ENCODE peak calls at places on chromosomes 12 and 14, in eight cellular contexts. One of them, this sample, is unnamed.

GRCh38 chr14:93536945-93537344 is 106.2 kb downstream of the UNC79 start:
- DNase-seq in fibroblast of the aortic adventitia: peak
- DNase-seq in foreskin fibroblast: no peak
- DNase-seq in kidney: no peak
- DNase-seq in PC-3: peak
- DNase-seq in stomach: no peak
- DNase-seq in brain microvascular endothelial cell: no peak
- DNase-seq in A549: no peak
- DNase-seq in this sample: peak

GRCh38 chr14:73323889-73324535 is 86.7 kb downstream of the PAPLN start:
- DNase-seq in fibroblast of the aortic adventitia: no peak
- DNase-seq in foreskin fibroblast: no peak
- DNase-seq in kidney: no peak
- DNase-seq in PC-3: no peak
- DNase-seq in stomach: no peak
- DNase-seq in brain microvascular endothelial cell: no peak
- DNase-seq in A549: no peak
- DNase-seq in this sample: no peak

GRCh38 chr12:6062427-6063378 is 61.8 kb downstream of the VWF start:
- DNase-seq in fibroblast of the aortic adventitia: peak
- DNase-seq in foreskin fibroblast: peak
- DNase-seq in kidney: no peak
- DNase-seq in PC-3: peak
- DNase-seq in stomach: peak
- DNase-seq in brain microvascular endothelial cell: no peak
- DNase-seq in A549: peak
- DNase-seq in this sample: peak

GRCh38 chr14:103123128-103123633 is at the start of gene TNFAIP2:
- DNase-seq in fibroblast of the aortic adventitia: peak
- DNase-seq in foreskin fibroblast: no peak
- DNase-seq in kidney: peak
- DNase-seq in PC-3: no peak
- DNase-seq in stomach: no peak
- DNase-seq in brain microvascular endothelial cell: no peak
- DNase-seq in A549: no peak
- DNase-seq in this sample: no peak

GRCh38 chr14:51828017-51828797 is 32.2 kb upstream of the GNG2 start:
- DNase-seq in fibroblast of the aortic adventitia: no peak
- DNase-seq in foreskin fibroblast: peak
- DNase-seq in kidney: no peak
- DNase-seq in PC-3: peak
- DNase-seq in stomach: peak
- DNase-seq in brain microvascular endothelial cell: peak
- DNase-seq in A549: peak
- DNase-seq in this sample: peak

GRCh38 chr12:22230280-22230794 is 104.2 kb downstream of the ST8SIA1 start:
- DNase-seq in fibroblast of the aortic adventitia: peak
- DNase-seq in foreskin fibroblast: no peak
- DNase-seq in kidney: no peak
- DNase-seq in PC-3: peak
- DNase-seq in stomach: no peak
- DNase-seq in brain microvascular endothelial cell: peak
- DNase-seq in A549: peak
- DNase-seq in this sample: no peak

GRCh38 chr14:61662437-61663311 is 32.6 kb upstream of the HIF1A start:
- DNase-seq in fibroblast of the aortic adventitia: peak
- DNase-seq in foreskin fibroblast: peak
- DNase-seq in kidney: no peak
- DNase-seq in PC-3: peak
- DNase-seq in stomach: peak
- DNase-seq in brain microvascular endothelial cell: peak
- DNase-seq in A549: peak
- DNase-seq in this sample: peak

GRCh38 chr12:108649126-108649525 is 15.4 kb upstream of the SELPLG start:
- DNase-seq in fibroblast of the aortic adventitia: peak
- DNase-seq in foreskin fibroblast: no peak
- DNase-seq in kidney: no peak
- DNase-seq in PC-3: no peak
- DNase-seq in stomach: no peak
- DNase-seq in brain microvascular endothelial cell: peak
- DNase-seq in A549: no peak
- DNase-seq in this sample: no peak

GRCh38 chr12:111529424-111530368 is 69.4 kb downstream of the ATXN2 start:
- DNase-seq in fibroblast of the aortic adventitia: peak
- DNase-seq in foreskin fibroblast: peak
- DNase-seq in kidney: no peak
- DNase-seq in PC-3: peak
- DNase-seq in stomach: peak
- DNase-seq in brain microvascular endothelial cell: peak
- DNase-seq in A549: peak
- DNase-seq in this sample: peak

GRCh38 chr14:55425091-55425490 is 13.5 kb upstream of the ATG14 start:
- DNase-seq in fibroblast of the aortic adventitia: no peak
- DNase-seq in foreskin fibroblast: no peak
- DNase-seq in kidney: no peak
- DNase-seq in PC-3: no peak
- DNase-seq in stomach: no peak
- DNase-seq in brain microvascular endothelial cell: no peak
- DNase-seq in A549: no peak
- DNase-seq in this sample: no peak

GRCh38 chr14:34930591-34931069 is 52.2 kb upstream of the SRP54 start:
- DNase-seq in fibroblast of the aortic adventitia: no peak
- DNase-seq in foreskin fibroblast: no peak
- DNase-seq in kidney: no peak
- DNase-seq in PC-3: no peak
- DNase-seq in stomach: no peak
- DNase-seq in brain microvascular endothelial cell: no peak
- DNase-seq in A549: no peak
- DNase-seq in this sample: no peak

GRCh38 chr12:52044284-52044983 is 6.8 kb upstream of the NR4A1 start:
- DNase-seq in fibroblast of the aortic adventitia: peak
- DNase-seq in foreskin fibroblast: peak
- DNase-seq in kidney: peak
- DNase-seq in PC-3: no peak
- DNase-seq in stomach: peak
- DNase-seq in brain microvascular endothelial cell: no peak
- DNase-seq in A549: no peak
- DNase-seq in this sample: no peak
- H3K4me3 ChIP-seq in fibroblast of the aortic adventitia: no peak
- H3K4me3 ChIP-seq in foreskin fibroblast: no peak
- H3K4me3 ChIP-seq in kidney: peak
- H3K4me3 ChIP-seq in PC-3: no peak
- H3K4me3 ChIP-seq in stomach: no peak
- H3K4me3 ChIP-seq in brain microvascular endothelial cell: no peak
- H3K4me3 ChIP-seq in A549: no peak
- H3K4me3 ChIP-seq in this sample: no peak

GRCh38 chr12:90091809-90092208 is 383.2 kb upstream of the ATP2B1 start:
- DNase-seq in fibroblast of the aortic adventitia: no peak
- DNase-seq in foreskin fibroblast: no peak
- DNase-seq in kidney: no peak
- DNase-seq in PC-3: no peak
- DNase-seq in stomach: no peak
- DNase-seq in brain microvascular endothelial cell: no peak
- DNase-seq in A549: no peak
- DNase-seq in this sample: no peak

GRCh38 chr12:90084018-90084417 is 375.4 kb upstream of the ATP2B1 start:
- DNase-seq in fibroblast of the aortic adventitia: no peak
- DNase-seq in foreskin fibroblast: no peak
- DNase-seq in kidney: no peak
- DNase-seq in PC-3: peak
- DNase-seq in stomach: no peak
- DNase-seq in brain microvascular endothelial cell: no peak
- DNase-seq in A549: no peak
- DNase-seq in this sample: no peak

GRCh38 chr12:90085491-90086274 is 377.0 kb upstream of the ATP2B1 start:
- DNase-seq in fibroblast of the aortic adventitia: peak
- DNase-seq in foreskin fibroblast: peak
- DNase-seq in kidney: no peak
- DNase-seq in PC-3: peak
- DNase-seq in stomach: no peak
- DNase-seq in brain microvascular endothelial cell: no peak
- DNase-seq in A549: no peak
- DNase-seq in this sample: peak

GRCh38 chr12:90090929-90091651 is 382.5 kb upstream of the ATP2B1 start:
- DNase-seq in fibroblast of the aortic adventitia: peak
- DNase-seq in foreskin fibroblast: peak
- DNase-seq in kidney: no peak
- DNase-seq in PC-3: peak
- DNase-seq in stomach: peak
- DNase-seq in brain microvascular endothelial cell: peak
- DNase-seq in A549: peak
- DNase-seq in this sample: peak

DNA sequence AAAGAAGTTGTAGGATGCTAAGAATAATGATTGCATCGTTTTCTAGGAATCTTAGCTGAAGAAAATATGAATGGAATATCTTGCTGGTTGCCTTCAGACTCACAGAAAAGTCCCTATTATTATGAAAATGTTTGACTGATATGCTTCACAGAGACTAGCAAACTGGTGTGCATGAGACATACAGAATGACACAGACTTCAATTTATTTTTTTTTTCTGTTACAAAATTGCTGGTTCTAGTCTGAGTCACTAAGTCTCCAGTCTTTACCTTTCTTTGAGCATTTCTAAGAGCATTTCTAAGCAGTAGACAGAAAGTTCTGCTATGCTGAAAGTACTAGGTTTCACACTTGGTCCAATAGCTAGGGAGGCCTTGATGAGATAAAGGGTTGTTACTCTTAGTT is 377.6 kb upstream of the ATP2B1 start:
- DNase-seq in fibroblast of the aortic adventitia: no peak
- DNase-seq in foreskin fibroblast: no peak
- DNase-seq in kidney: no peak
- DNase-seq in PC-3: peak
- DNase-seq in stomach: no peak
- DNase-seq in brain microvascular endothelial cell: no peak
- DNase-seq in A549: no peak
- DNase-seq in this sample: peak
- TF ChIP-seq CTCF in fibroblast of the aortic adventitia: no peak
- TF ChIP-seq CTCF in foreskin fibroblast: no peak
- TF ChIP-seq CTCF in kidney: no peak
- TF ChIP-seq CTCF in PC-3: no peak
- TF ChIP-seq CTCF in stomach: no peak
- TF ChIP-seq CTCF in brain microvascular endothelial cell: no peak
- TF ChIP-seq CTCF in A549: no peak
- TF ChIP-seq CTCF in this sample: no peak

GRCh38 chr12:49824886-49825285 is 3.3 kb downstream of the NCKAP5L start:
- DNase-seq in fibroblast of the aortic adventitia: peak
- DNase-seq in foreskin fibroblast: peak
- DNase-seq in kidney: no peak
- DNase-seq in PC-3: no peak
- DNase-seq in stomach: no peak
- DNase-seq in brain microvascular endothelial cell: peak
- DNase-seq in A549: no peak
- DNase-seq in this sample: peak
- H3K4me3 ChIP-seq in fibroblast of the aortic adventitia: peak
- H3K4me3 ChIP-seq in foreskin fibroblast: no peak
- H3K4me3 ChIP-seq in kidney: no peak
- H3K4me3 ChIP-seq in PC-3: no peak
- H3K4me3 ChIP-seq in stomach: no peak
- H3K4me3 ChIP-seq in brain microvascular endothelial cell: peak
- H3K4me3 ChIP-seq in A549: no peak
- H3K4me3 ChIP-seq in this sample: no peak

GRCh38 chr12:753401-754237 is 1.2 kb downstream of the WNK1 start:
- DNase-seq in fibroblast of the aortic adventitia: peak
- DNase-seq in foreskin fibroblast: no peak
- DNase-seq in kidney: peak
- DNase-seq in PC-3: no peak
- DNase-seq in stomach: peak
- DNase-seq in brain microvascular endothelial cell: no peak
- DNase-seq in A549: no peak
- DNase-seq in this sample: peak
- TF ChIP-seq CTCF in fibroblast of the aortic adventitia: no peak
- TF ChIP-seq CTCF in foreskin fibroblast: no peak
- TF ChIP-seq CTCF in kidney: no peak
- TF ChIP-seq CTCF in PC-3: no peak
- TF ChIP-seq CTCF in stomach: no peak
- TF ChIP-seq CTCF in brain microvascular endothelial cell: no peak
- TF ChIP-seq CTCF in A549: no peak
- TF ChIP-seq CTCF in this sample: peak

DNA sequence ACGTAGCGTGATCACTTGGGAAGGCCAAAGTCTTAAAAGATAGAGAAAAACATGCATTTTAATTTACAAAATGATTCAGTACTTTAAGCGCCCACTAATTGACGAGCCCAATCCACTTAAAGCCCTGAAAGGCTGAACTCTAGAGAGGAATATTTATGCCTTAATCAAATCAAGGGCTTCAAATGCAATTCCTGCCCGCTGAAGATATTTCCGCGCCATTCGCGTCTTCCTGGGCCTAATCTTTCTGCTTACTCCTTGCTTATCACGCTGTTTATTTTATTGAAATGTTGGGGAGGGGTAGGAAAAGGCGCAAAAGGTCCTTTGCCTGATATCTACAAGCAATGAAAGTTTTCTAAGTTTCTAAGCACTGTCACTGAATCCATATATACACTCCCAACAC is 4.0 kb downstream of the TBX3 start:
- DNase-seq in fibroblast of the aortic adventitia: no peak
- DNase-seq in foreskin fibroblast: no peak
- DNase-seq in kidney: peak
- DNase-seq in PC-3: peak
- DNase-seq in stomach: no peak
- DNase-seq in brain microvascular endothelial cell: no peak
- DNase-seq in A549: no peak
- DNase-seq in this sample: no peak
- H3K4me3 ChIP-seq in fibroblast of the aortic adventitia: peak
- H3K4me3 ChIP-seq in foreskin fibroblast: peak
- H3K4me3 ChIP-seq in kidney: peak
- H3K4me3 ChIP-seq in PC-3: peak
- H3K4me3 ChIP-seq in stomach: peak
- H3K4me3 ChIP-seq in brain microvascular endothelial cell: peak
- H3K4me3 ChIP-seq in A549: peak
- H3K4me3 ChIP-seq in this sample: peak

DNA sequence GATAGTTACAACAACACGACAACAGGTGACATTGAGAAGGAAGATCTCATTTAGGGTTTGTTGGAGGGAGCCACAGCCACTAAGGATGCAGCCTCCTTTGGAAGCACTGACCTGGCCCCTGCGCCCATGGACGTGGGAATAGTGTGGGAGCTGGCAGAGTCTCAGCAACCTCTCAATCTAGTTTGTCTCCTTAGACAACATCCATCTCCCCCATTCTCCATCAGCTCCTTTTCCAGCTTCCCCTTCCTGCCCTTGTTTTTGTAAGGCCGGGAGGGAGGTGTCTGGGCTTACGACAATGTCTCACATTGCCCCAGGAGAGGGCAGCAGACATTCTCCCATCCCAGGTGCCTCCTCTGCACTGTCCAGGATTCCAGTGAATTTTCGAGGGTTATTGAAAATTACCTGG is 170.2 kb upstream of the PZP start:
- DNase-seq in fibroblast of the aortic adventitia: no peak
- DNase-seq in foreskin fibroblast: no peak
- DNase-seq in kidney: no peak
- DNase-seq in PC-3: peak
- DNase-seq in stomach: no peak
- DNase-seq in brain microvascular endothelial cell: no peak
- DNase-seq in A549: peak
- DNase-seq in this sample: peak
- TF ChIP-seq CTCF in fibroblast of the aortic adventitia: peak
- TF ChIP-seq CTCF in foreskin fibroblast: peak
- TF ChIP-seq CTCF in kidney: no peak
- TF ChIP-seq CTCF in PC-3: peak
- TF ChIP-seq CTCF in stomach: no peak
- TF ChIP-seq CTCF in brain microvascular endothelial cell: peak
- TF ChIP-seq CTCF in A549: peak
- TF ChIP-seq CTCF in this sample: peak